ENCODE peak calls at places on chromosomes 5 and 9, in eight cellular contexts. J is cardiac muscle cell; Z is effector memory CD4-positive, alpha-beta T cell; P is mucosa of descending colon; U is CD4-positive, alpha-beta memory T cell; D is thyroid gland; K is lower lobe of right lung; O is heart left ventricle. I is an unnamed sample.

GRCh38 chr9:107439991-107440456 is 49.5 kb downstream of the KLF4 start:
- DNase-seq in J (no peak), Z (no peak), P (no peak), U (no peak), D (no peak), K (no peak), O (no peak), I (no peak)

GRCh38 chr9:137974746-137975526 is 97.4 kb downstream of the CACNA1B start:
- DNase-seq in J (no peak), Z (no peak), P (no peak), U (no peak), D (no peak), K (peak; percentile 24), O (no peak), I (peak; percentile 29)

GRCh38 chr9:98848450-98849149 is 41.1 kb downstream of the GALNT12 start:
- DNase-seq in J (peak; percentile 92), Z (peak; percentile 31), P (peak; percentile 94), U (peak; percentile 58), D (peak; percentile 93), K (peak; percentile 91), O (peak; percentile 88), I (peak; percentile 95)

GRCh38 chr5:96789794-96790193 is 18.0 kb downstream of the ERAP1 start:
- DNase-seq in J (no peak), Z (no peak), P (no peak), U (no peak), D (no peak), K (no peak), O (no peak), I (no peak)

GRCh38 chr5:43110606-43111170 is 10.0 kb upstream of the ZNF131 start:
- DNase-seq in J (peak; percentile 2), Z (no peak), P (peak; percentile 44), U (peak; percentile 55), D (no peak), K (no peak), O (no peak), I (no peak)

GRCh38 chr9:106350777-106351176 is 512.2 kb upstream of the ZNF462 start:
- DNase-seq in J (no peak), Z (no peak), P (no peak), U (no peak), D (no peak), K (no peak), O (no peak), I (no peak)

GRCh38 chr9:87286506-87286905 is 211.2 kb upstream of the DAPK1 start:
- DNase-seq in J (no peak), Z (no peak), P (no peak), U (no peak), D (no peak), K (no peak), O (no peak), I (no peak)

GRCh38 chr9:36298566-36298965 is 40.3 kb upstream of the GNE start:
- DNase-seq in J (peak; percentile 61), Z (no peak), P (no peak), U (no peak), D (no peak), K (no peak), O (no peak), I (no peak)

GRCh38 chr5:139863855-139864558 is 68.4 kb downstream of the PSD2 start:
- DNase-seq in J (peak; percentile 70), Z (peak; percentile 18), P (peak; percentile 82), U (no peak), D (peak; percentile 75), K (peak; percentile 58), O (peak; percentile 67), I (peak; percentile 65)

GRCh38 chr9:120982851-120983250 is 56.3 kb upstream of the TRAF1 start:
- DNase-seq in J (peak; percentile 25), Z (no peak), P (no peak), U (no peak), D (no peak), K (no peak), O (no peak), I (no peak)

DNA sequence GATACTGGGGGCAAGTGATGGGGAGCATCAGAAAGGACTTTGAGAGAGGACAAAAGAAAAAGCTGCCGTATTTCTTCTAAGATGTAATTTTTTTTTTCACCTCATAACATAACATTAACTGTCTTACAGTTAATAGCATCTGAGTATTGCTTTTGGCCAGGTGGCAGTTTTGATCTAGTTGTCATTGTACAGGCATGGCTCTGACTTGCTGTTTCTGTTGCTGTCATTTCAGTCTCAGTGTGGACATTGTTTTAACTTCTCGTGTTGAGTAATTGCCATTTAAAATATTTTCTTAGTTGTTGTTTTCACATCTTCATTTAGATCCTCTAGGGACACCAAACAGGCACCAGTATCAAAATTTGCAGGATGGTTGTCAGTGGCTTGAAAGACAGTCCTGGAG is 12.4 kb downstream of the SMAD5 start:
- DNase-seq in J (no peak), Z (no peak), P (no peak), U (no peak), D (no peak), K (no peak), O (no peak), I (no peak)
- H3K4me1 ChIP-seq in J (peaks cover 11% of the 10 kb centered on the region), Z (peaks cover 2% of the 10 kb centered on the region), P (peaks cover 4% of the 10 kb centered on the region), U (no peaks in the 10 kb centered on the region), D (peaks cover 33% of the 10 kb centered on the region), K (peaks cover 39% of the 10 kb centered on the region), O (peaks cover 6% of the 10 kb centered on the region), I (peaks cover 74% of the 10 kb centered on the region)

GRCh38 chr5:132495063-132495671 is 4.6 kb upstream of the IRF1 start:
- DNase-seq in J (no peak), Z (no peak), P (peak; percentile 26), U (peak; percentile 77), D (no peak), K (no peak), O (peak; percentile 19), I (no peak)
- H3K4me1 ChIP-seq in J (peaks cover 5% of the 10 kb centered on the region), Z (peaks cover 62% of the 10 kb centered on the region), P (peaks cover 40% of the 10 kb centered on the region), U (peaks cover 77% of the 10 kb centered on the region), D (peaks cover 33% of the 10 kb centered on the region), K (peaks cover 54% of the 10 kb centered on the region), O (peaks cover 49% of the 10 kb centered on the region), I (peaks cover 31% of the 10 kb centered on the region)

GRCh38 chr5:148457183-148457620 is 73.4 kb downstream of the FBXO38 start:
- DNase-seq in J (no peak), Z (no peak), P (no peak), U (no peak), D (no peak), K (no peak), O (no peak), I (no peak)

GRCh38 chr5:148454576-148454975 is 70.8 kb downstream of the FBXO38 start:
- DNase-seq in J (no peak), Z (no peak), P (no peak), U (no peak), D (no peak), K (no peak), O (no peak), I (no peak)

GRCh38 chr5:148455055-148455675 is 71.4 kb downstream of the FBXO38 start:
- DNase-seq in J (peak; percentile 28), Z (no peak), P (no peak), U (no peak), D (no peak), K (no peak), O (no peak), I (no peak)

GRCh38 chr5:148458036-148458888 is 74.5 kb downstream of the FBXO38 start:
- DNase-seq in J (no peak), Z (no peak), P (no peak), U (no peak), D (no peak), K (no peak), O (no peak), I (no peak)

GRCh38 chr5:148459669-148460068 is 75.9 kb downstream of the FBXO38 start:
- DNase-seq in J (no peak), Z (no peak), P (no peak), U (no peak), D (no peak), K (no peak), O (no peak), I (no peak)
- H3K4me1 ChIP-seq in J (peaks cover 13% of the 10 kb centered on the region), Z (no peaks in the 10 kb centered on the region), P (no peaks in the 10 kb centered on the region), U (no peaks in the 10 kb centered on the region), D (no peaks in the 10 kb centered on the region), K (no peaks in the 10 kb centered on the region), O (no peaks in the 10 kb centered on the region), I (no peaks in the 10 kb centered on the region)

GRCh38 chr9:93593144-93593655 is 16.8 kb downstream of the PHF2 start:
- DNase-seq in J (no peak), Z (no peak), P (no peak), U (no peak), D (no peak), K (no peak), O (no peak), I (no peak)

GRCh38 chr9:93591706-93592388 is 15.5 kb downstream of the PHF2 start:
- DNase-seq in J (no peak), Z (no peak), P (no peak), U (no peak), D (no peak), K (no peak), O (no peak), I (no peak)

GRCh38 chr9:93591301-93591700 is 14.9 kb downstream of the PHF2 start:
- DNase-seq in J (no peak), Z (no peak), P (no peak), U (no peak), D (no peak), K (no peak), O (no peak), I (no peak)

GRCh38 chr9:93594041-93594756 is 17.8 kb downstream of the PHF2 start:
- DNase-seq in J (no peak), Z (no peak), P (peak; percentile 83), U (no peak), D (peak; percentile 73), K (peak; percentile 69), O (no peak), I (no peak)

DNA sequence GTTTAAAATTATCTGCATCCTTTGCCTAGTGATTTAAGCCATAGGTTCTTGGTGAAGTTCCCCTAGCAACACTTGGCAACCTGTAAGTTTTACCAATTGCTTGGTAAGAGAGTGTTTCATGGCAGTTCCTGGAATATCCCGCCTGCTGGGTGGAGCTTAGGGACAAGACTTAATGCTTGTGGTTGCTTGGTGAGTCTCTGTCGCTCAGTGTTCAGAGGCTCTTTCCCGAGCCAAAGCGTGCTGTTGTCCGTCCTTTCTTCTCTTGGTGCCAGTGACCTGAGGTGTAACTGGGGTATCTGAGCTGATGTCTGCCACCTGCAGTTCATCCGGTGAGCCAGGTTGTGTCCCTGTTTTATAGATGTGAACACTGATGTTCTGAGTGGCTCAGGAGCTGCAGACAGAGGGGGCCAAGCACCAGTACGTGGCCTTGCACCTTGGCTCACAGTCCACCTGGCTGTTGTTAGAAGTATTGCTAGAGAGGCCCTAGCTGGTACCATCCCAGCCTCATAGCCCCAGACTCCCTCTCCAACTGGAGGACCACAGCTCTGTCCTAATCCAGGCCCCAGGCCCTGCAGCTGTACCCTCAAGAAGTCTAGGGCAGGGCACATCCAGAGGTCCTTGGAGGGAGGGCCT is 16.1 kb downstream of the PHF2 start:
- DNase-seq in J (no peak), Z (no peak), P (no peak), U (no peak), D (no peak), K (no peak), O (no peak), I (no peak)
- H3K4me1 ChIP-seq in J (peaks cover 9% of the 10 kb centered on the region), Z (peaks cover 3% of the 10 kb centered on the region), P (peaks cover 17% of the 10 kb centered on the region), U (peaks cover 24% of the 10 kb centered on the region), D (peaks cover 73% of the 10 kb centered on the region), K (peaks cover 52% of the 10 kb centered on the region), O (peaks cover 11% of the 10 kb centered on the region), I (peaks cover 40% of the 10 kb centered on the region)